ENCODE peak calls at places on chromosome 20, in four cellular contexts. W, I, S and R are unnamed samples.

GRCh38 chr20:64232794-64233193 is 22.8 kb upstream of the PCMTD2 start:
- DNase-seq in W (no peak), I (peak), S (peak), R (no peak)

GRCh38 chr20:63117661-63118302 is 98.1 kb downstream of the YTHDF1 start:
- DNase-seq in W (no peak), I (no peak), S (no peak), R (no peak)

GRCh38 chr20:44208165-44208564 is 2.4 kb downstream of the OSER1 start:
- DNase-seq in W (no peak), I (no peak), S (no peak), R (no peak)

GRCh38 chr20:11581271-11581670 is 336.4 kb upstream of the BTBD3 start:
- DNase-seq in W (peak), I (no peak), S (no peak), R (no peak)

GRCh38 chr20:63206878-63207277 is 9.1 kb downstream of the YTHDF1 start:
- DNase-seq in W (no peak), I (peak), S (no peak), R (no peak)

GRCh38 chr20:8757146-8757545 is 311.7 kb upstream of the PLCB4 start:
- DNase-seq in W (peak), I (no peak), S (no peak), R (no peak)

GRCh38 chr20:34111057-34111711 is 859 bp downstream of the EIF2S2 start:
- DNase-seq in W (peak), I (peak), S (peak), R (peak)

GRCh38 chr20:58713801-58714339 is 21.3 kb downstream of the NPEPL1 start:
- DNase-seq in W (no peak), I (peak), S (peak), R (no peak)

GRCh38 chr20:15699431-15700146 is 873.7 kb downstream of the KIF16B start:
- DNase-seq in W (no peak), I (peak), S (no peak), R (no peak)

GRCh38 chr20:32777177-32777956 is 15.2 kb downstream of the DNMT3B start:
- DNase-seq in W (no peak), I (no peak), S (no peak), R (peak)

GRCh38 chr20:5448449-5449118 is 131.8 kb upstream of the PROKR2 start:
- DNase-seq in W (peak), I (peak), S (peak), R (peak)

GRCh38 chr20:44137210-44137781 is 49.7 kb downstream of the JPH2 start:
- DNase-seq in W (peak), I (peak), S (no peak), R (no peak)

GRCh38 chr20:54132612-54133433 is 41.0 kb downstream of the CYP24A1 start:
- DNase-seq in W (peak), I (no peak), S (no peak), R (peak)

GRCh38 chr20:52103469-52103910 is 88.1 kb downstream of the ZFP64 start:
- DNase-seq in W (peak), I (no peak), S (no peak), R (no peak)

GRCh38 chr20:25706793-25707192 is 10.1 kb upstream of the ZNF337 start:
- DNase-seq in W (no peak), I (no peak), S (no peak), R (peak)

GRCh38 chr20:21490105-21490504 is 23.8 kb downstream of the NKX2-2 start:
- DNase-seq in W (peak), I (no peak), S (no peak), R (no peak)

GRCh38 chr20:24993337-24994185 is 1.0 kb upstream of the APMAP start:
- DNase-seq in W (peak), I (no peak), S (no peak), R (no peak)

GRCh38 chr20:48657426-48658197 is 170.2 kb downstream of the PREX1 start:
- DNase-seq in W (peak), I (peak), S (peak), R (peak)

GRCh38 chr20:14235355-14235754 is 102.1 kb downstream of the FLRT3 start:
- DNase-seq in W (peak), I (no peak), S (no peak), R (no peak)

GRCh38 chr20:57650756-57651483 is 30.7 kb upstream of the ZBP1 start:
- DNase-seq in W (no peak), I (peak), S (peak), R (peak)

GRCh38 chr20:61755971-61756421 is 309.7 kb downstream of the TAF4 start:
- DNase-seq in W (no peak), I (no peak), S (no peak), R (no peak)

GRCh38 chr20:33005132-33005566 is 916 bp upstream of the SUN5 start:
- DNase-seq in W (no peak), I (no peak), S (peak), R (no peak)

GRCh38 chr20:59403261-59403961 is 103.0 kb downstream of the EDN3 start:
- DNase-seq in W (peak), I (peak), S (peak), R (peak)

GRCh38 chr20:59004493-59004762 is 2.6 kb downstream of the CTSZ start:
- DNase-seq in W (no peak), I (peak), S (no peak), R (no peak)

GRCh38 chr20:24721891-24722530 is 227.1 kb upstream of the CST7 start:
- DNase-seq in W (no peak), I (no peak), S (no peak), R (no peak)

GRCh38 chr20:9286501-9286900 is 217.6 kb downstream of the PLCB4 start:
- DNase-seq in W (no peak), I (no peak), S (no peak), R (no peak)

GRCh38 chr20:62618622-62619529 is 23.4 kb upstream of the SLCO4A1 start:
- DNase-seq in W (no peak), I (no peak), S (no peak), R (no peak)

GRCh38 chr20:47468290-47469050 is 33.2 kb upstream of the NCOA3 start:
- DNase-seq in W (no peak), I (no peak), S (no peak), R (no peak)

GRCh38 chr20:63472159-63472811 is at the start of gene KCNQ2:
- DNase-seq in W (no peak), I (no peak), S (no peak), R (no peak)

GRCh38 chr20:53767206-53767924 is 173.7 kb upstream of the ZNF217 start:
- DNase-seq in W (no peak), I (no peak), S (no peak), R (no peak)

GRCh38 chr20:57993738-57994431 is 234.6 kb downstream of the ANKRD60 start:
- DNase-seq in W (no peak), I (no peak), S (no peak), R (no peak)

GRCh38 chr20:38134427-38135281 is 30.4 kb downstream of the TGM2 start:
- DNase-seq in W (peak), I (peak), S (no peak), R (peak)
- TF ChIP-seq CTCF in W (no peak), I (no peak), S (no peak), R (no peak)

GRCh38 chr20:49889943-49890650 is 25.2 kb downstream of the SPATA2 start:
- DNase-seq in W (no peak), I (no peak), S (no peak), R (no peak)
- TF ChIP-seq CTCF in W (no peak), I (no peak), S (no peak), R (no peak)

GRCh38 chr20:23122959-23123655 is 37.0 kb upstream of the CD93 start:
- DNase-seq in W (no peak), I (peak), S (no peak), R (no peak)

GRCh38 chr20:23120261-23120660 is 34.1 kb upstream of the CD93 start:
- DNase-seq in W (no peak), I (no peak), S (no peak), R (no peak)

GRCh38 chr20:23120936-23121765 is 35.0 kb upstream of the CD93 start:
- DNase-seq in W (no peak), I (peak), S (peak), R (no peak)

GRCh38 chr20:23122321-23122720 is 36.2 kb upstream of the CD93 start:
- DNase-seq in W (no peak), I (no peak), S (no peak), R (no peak)

GRCh38 chr20:23121766-23122095 is 35.6 kb upstream of the CD93 start:
- DNase-seq in W (no peak), I (no peak), S (no peak), R (no peak)
- TF ChIP-seq CTCF in W (no peak), I (no peak), S (no peak), R (no peak)

GRCh38 chr20:23265226-23265625 is 85.4 kb upstream of the NXT1 start:
- DNase-seq in W (peak), I (no peak), S (no peak), R (no peak)
- TF ChIP-seq CTCF in W (peak), I (no peak), S (no peak), R (no peak)

DNA sequence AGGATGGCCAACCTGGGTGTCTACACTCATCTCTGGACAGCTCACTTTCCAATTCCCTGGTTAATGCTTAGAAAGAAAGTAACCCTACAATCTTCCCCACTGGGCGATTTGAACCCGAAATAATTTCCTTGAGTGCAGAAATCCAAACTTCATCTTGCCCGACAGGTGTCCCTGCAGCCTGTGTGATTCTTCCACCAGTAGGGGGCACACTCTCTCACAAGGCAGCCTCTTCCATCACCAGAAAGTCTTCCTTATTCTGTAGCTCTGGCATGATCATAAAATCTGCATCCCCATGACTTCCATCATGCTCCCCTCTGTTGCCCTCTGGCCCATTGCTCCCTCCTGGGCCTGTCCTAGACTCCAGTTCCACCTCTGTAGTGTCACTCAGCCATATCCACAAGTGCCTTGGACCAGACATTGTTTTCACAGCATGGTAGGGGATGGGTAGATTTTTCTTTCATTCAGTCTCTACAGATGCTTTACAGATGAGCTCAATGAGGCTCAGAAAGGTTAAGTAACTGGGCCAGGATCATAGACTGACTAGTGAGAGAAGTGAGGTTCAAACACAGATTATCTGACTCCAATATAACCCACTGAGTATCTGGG is 170.4 kb upstream of the SPTLC3 start:
- DNase-seq in W (no peak), I (no peak), S (peak), R (no peak)
- TF ChIP-seq CTCF in W (peak), I (no peak), S (peak), R (peak)

DNA sequence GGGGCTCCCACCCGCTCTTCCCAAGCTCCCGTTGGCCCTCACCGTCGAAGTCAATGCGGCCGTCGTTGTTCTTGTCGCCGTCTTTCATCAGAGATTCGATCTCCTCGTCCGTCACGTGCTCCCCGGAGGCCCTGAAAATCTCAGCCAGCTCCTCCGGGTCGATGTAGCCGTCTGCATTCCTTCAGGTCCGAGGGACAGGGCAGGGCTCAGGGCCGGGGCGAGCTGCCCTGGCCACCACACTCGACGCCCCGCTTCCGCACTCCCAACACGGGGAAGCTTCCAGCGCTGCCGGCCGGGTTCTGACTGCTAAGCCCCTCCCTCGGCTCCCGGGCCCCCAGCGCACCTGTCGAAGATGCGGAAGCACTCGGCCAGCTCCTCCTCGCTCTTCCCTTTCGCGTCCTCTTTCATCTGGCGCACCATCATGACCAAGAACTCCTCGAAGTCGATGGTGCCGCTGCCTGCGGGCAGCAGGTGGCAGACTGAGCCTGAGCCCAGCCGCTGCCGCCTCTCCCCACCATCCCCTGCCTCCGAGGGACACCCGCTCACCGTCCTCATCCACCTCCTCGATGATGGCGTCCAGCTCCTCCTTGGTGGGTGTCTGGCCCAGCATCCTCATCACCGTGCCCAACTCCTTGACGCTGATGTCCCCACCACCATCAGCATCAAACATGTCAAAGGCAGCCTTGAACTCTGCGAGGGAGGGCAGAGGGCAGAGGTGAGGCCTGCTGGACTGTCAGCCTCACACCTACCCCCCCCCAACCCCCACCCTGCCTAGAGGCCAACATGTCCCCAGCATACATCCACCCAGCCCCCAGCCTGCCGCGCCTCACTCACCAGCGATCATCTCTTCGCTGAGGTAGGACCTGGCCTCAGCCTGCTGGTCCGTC is 2.9 kb downstream of the TNNC2 start:
- DNase-seq in W (peak), I (peak), S (no peak), R (peak)
- TF ChIP-seq CTCF in W (peak), I (peak), S (peak), R (peak)

DNA sequence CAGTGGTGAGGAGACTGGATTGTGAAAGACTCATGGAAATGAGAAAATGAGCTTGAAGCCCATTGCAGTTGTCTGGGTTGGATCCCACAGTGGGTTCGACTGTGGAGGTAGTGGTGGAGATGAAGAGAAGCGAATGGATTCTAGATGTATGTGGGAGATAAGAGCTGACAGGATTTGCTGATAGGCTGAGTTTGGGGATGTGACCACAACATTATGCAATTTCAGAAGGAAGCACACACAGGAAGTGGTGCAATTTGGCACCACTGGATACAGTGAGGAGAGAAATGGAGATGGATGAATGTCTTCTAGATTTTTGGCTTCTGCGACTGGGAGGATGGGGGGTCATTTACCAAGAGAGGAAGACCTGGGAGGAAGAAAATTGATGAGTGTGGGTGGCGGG is 64.4 kb upstream of the MAFB start:
- DNase-seq in W (no peak), I (no peak), S (peak), R (no peak)
- TF ChIP-seq CTCF in W (no peak), I (no peak), S (no peak), R (no peak)